ENCODE peak calls at places on chromosome 16, in six cellular contexts. P is IMR-90, W is H1, S is mesenchymal stem cell, G is mesendoderm, K is H9. J is an unnamed sample.

GRCh38 chr16:48117217-48118105 is 38.3 kb downstream of the ABCC12 start:
- DNase-seq in P (no peak), W (peak; percentile 97), S (peak; percentile 58), G (peak; percentile 90), K (peak; percentile 89), J (peak; percentile 84)

GRCh38 chr16:28157768-28158535 is 53.8 kb downstream of the XPO6 start:
- DNase-seq in P (peak; percentile 59), W (no peak), S (peak; percentile 78), G (no peak), K (no peak), J (no peak)

GRCh38 chr16:48276102-48276501 is 28.8 kb upstream of the ABCC11 start:
- DNase-seq in P (peak; percentile 69), W (no peak), S (peak; percentile 26), G (peak; percentile 43), K (no peak), J (no peak)

GRCh38 chr16:48479955-48480354 is 94.7 kb upstream of the SIAH1 start:
- DNase-seq in P (peak; percentile 55), W (no peak), S (peak; percentile 80), G (peak; percentile 23), K (no peak), J (no peak)

GRCh38 chr16:56013962-56014552 is 138.9 kb upstream of the CES5A start:
- DNase-seq in P (peak; percentile 12), W (peak; percentile 91), S (no peak), G (peak; percentile 83), K (peak; percentile 83), J (peak; percentile 72)

GRCh38 chr16:90007015-90007414 is 12.2 kb downstream of the DBNDD1 start:
- DNase-seq in P (no peak), W (no peak), S (no peak), G (no peak), K (no peak), J (no peak)

GRCh38 chr16:56744996-56745640 is 15.2 kb downstream of the NUP93 start:
- DNase-seq in P (no peak), W (no peak), S (no peak), G (peak; percentile 69), K (peak; percentile 34), J (no peak)

GRCh38 chr16:80707686-80708085 is 96.7 kb downstream of the CDYL2 start:
- DNase-seq in P (no peak), W (no peak), S (no peak), G (no peak), K (no peak), J (no peak)

GRCh38 chr16:12501727-12502457 is 301.8 kb downstream of the CPPED1 start:
- DNase-seq in P (no peak), W (no peak), S (no peak), G (no peak), K (no peak), J (no peak)

GRCh38 chr16:839643-840408 is 39.3 kb upstream of the GNG13 start:
- DNase-seq in P (no peak), W (no peak), S (no peak), G (no peak), K (no peak), J (no peak)

GRCh38 chr16:9054460-9054859 is 37.0 kb upstream of the HAPSTR1 start:
- DNase-seq in P (no peak), W (no peak), S (no peak), G (no peak), K (no peak), J (no peak)

GRCh38 chr16:59459811-59460210 is 725.7 kb upstream of the GOT2 start:
- DNase-seq in P (peak; percentile 68), W (no peak), S (peak; percentile 5), G (no peak), K (no peak), J (no peak)

GRCh38 chr16:48542020-48542473 is 67.9 kb downstream of the N4BP1 start:
- DNase-seq in P (peak; percentile 54), W (no peak), S (peak; percentile 64), G (peak; percentile 58), K (no peak), J (no peak)

GRCh38 chr16:50259334-50260205 is 6.8 kb upstream of the ADCY7 start:
- DNase-seq in P (no peak), W (no peak), S (peak; percentile 24), G (no peak), K (no peak), J (peak; percentile 57)

GRCh38 chr16:88678224-88678979 is 7.9 kb downstream of the SNAI3 start:
- DNase-seq in P (no peak), W (no peak), S (no peak), G (no peak), K (peak; percentile 71), J (no peak)

GRCh38 chr16:68235105-68235881 is 634 bp downstream of the ESRP2 start:
- DNase-seq in P (no peak), W (peak; percentile 79), S (no peak), G (peak; percentile 76), K (peak; percentile 64), J (no peak)

GRCh38 chr16:59259074-59259963 is 525.2 kb upstream of the GOT2 start:
- DNase-seq in P (no peak), W (no peak), S (peak; percentile 7), G (no peak), K (no peak), J (no peak)

GRCh38 chr16:57995721-57996405 is 4.6 kb downstream of the ZNF319 start:
- DNase-seq in P (no peak), W (no peak), S (no peak), G (no peak), K (no peak), J (no peak)

GRCh38 chr16:86566601-86566965 is at the start of gene FOXC2:
- DNase-seq in P (peak; percentile 94), W (peak; percentile 96), S (peak; percentile 93), G (peak; percentile 95), K (peak; percentile 92), J (peak; percentile 83)

GRCh38 chr16:23339781-23340180 is 37.7 kb downstream of the SCNN1B start:
- DNase-seq in P (no peak), W (no peak), S (no peak), G (no peak), K (no peak), J (no peak)

GRCh38 chr16:642189-643049 is 791 bp downstream of the MCRIP2 start:
- DNase-seq in P (no peak), W (peak; percentile 73), S (peak; percentile 49), G (peak; percentile 23), K (no peak), J (no peak)

GRCh38 chr16:14608604-14609003 is 21.5 kb downstream of the PARN start:
- DNase-seq in P (no peak), W (no peak), S (no peak), G (no peak), K (no peak), J (no peak)
- H3K9ac ChIP-seq in P (no peak overlapping the region), W (no peak overlapping the region), S (no peak overlapping the region), G (no peak overlapping the region), K (no peak overlapping the region), J (no peak overlapping the region)

GRCh38 chr16:30091474-30092372 is at the start of gene TBX6:
- DNase-seq in P (peak; percentile 81), W (peak; percentile 97), S (peak; percentile 93), G (peak; percentile 96), K (peak; percentile 94), J (peak; percentile 93)

GRCh38 chr16:30092373-30093010 is 768 bp upstream of the TBX6 start:
- DNase-seq in P (peak; percentile 27), W (peak; percentile 92), S (peak; percentile 88), G (peak; percentile 95), K (peak; percentile 94), J (peak; percentile 51)

GRCh38 chr16:30088832-30089624 is 2.7 kb downstream of the TBX6 start:
- DNase-seq in P (no peak), W (no peak), S (no peak), G (peak; percentile 42), K (no peak), J (no peak)

GRCh38 chr16:30088237-30088831 is 3.4 kb downstream of the TBX6 start:
- DNase-seq in P (no peak), W (no peak), S (no peak), G (no peak), K (no peak), J (no peak)

DNA sequence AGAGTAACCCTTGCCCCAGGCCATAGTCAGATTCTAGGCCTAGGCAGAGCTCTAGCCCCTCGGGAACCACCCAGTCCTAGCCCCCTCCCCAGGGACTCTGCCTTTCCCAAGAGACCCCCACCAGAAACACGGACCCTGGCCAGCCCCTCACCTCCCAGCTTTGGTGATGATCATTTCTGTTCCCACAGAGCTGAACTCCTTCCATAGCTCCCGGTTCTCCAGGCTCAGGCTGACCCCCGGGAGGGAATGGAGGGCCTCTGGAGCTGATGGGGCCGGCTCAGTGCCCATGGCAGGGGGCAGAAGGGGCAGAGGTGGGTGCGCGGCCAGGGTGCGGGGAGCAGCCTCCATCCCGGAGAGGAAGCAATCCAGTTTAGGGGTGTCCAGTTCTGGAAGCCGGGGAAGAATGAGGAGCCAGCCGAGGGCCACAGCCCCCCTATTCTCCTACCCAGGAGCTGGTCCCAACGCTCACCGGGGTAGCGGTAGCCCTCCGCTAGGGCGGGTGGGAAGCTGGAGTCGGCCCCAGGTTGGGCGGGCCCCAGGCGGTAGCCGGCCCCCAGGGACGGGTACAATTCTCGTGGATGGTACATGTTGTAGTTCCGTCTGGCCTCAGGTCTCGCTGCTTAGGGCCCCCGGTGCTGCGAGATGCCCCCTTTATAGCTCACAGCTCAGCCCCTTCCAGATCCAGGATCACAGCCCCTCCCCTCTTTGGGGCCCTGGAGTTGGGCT is 954 bp downstream of the TBX6 start:
- DNase-seq in P (no peak), W (no peak), S (no peak), G (no peak), K (no peak), J (no peak)
- H2BK5ac ChIP-seq in P (no peak overlapping the region), W (no peak overlapping the region), S (no peak overlapping the region), G (no peak overlapping the region), K (no peak overlapping the region), J (peak overlapping the region; percentile 78)

GRCh38 chr16:19116711-19117449 is 3.1 kb downstream of the ITPRIPL2 start:
- DNase-seq in P (peak; percentile 34), W (no peak), S (peak; percentile 47), G (no peak), K (no peak), J (no peak)

GRCh38 chr16:19115148-19116021 is 1.6 kb downstream of the ITPRIPL2 start:
- DNase-seq in P (no peak), W (no peak), S (no peak), G (peak; percentile 59), K (no peak), J (no peak)

GRCh38 chr16:19114359-19115147 is 789 bp downstream of the ITPRIPL2 start:
- DNase-seq in P (peak; percentile 68), W (peak; percentile 87), S (peak; percentile 71), G (peak; percentile 85), K (peak; percentile 79), J (peak; percentile 15)

GRCh38 chr16:19110537-19111391 is 3.0 kb upstream of the ITPRIPL2 start:
- DNase-seq in P (no peak), W (no peak), S (no peak), G (no peak), K (no peak), J (no peak)

GRCh38 chr16:19113577-19114358 is at the start of gene ITPRIPL2:
- DNase-seq in P (peak; percentile 85), W (peak; percentile 74), S (peak; percentile 90), G (peak; percentile 88), K (peak; percentile 56), J (peak; percentile 48)
- H3K9ac ChIP-seq in P (peak within 1 kb of the TSS; percentile 84), W (peak within 1 kb of the TSS; percentile 71), S (peak within 1 kb of the TSS; percentile 92), G (peak within 1 kb of the TSS; percentile 80), K (peak within 1 kb of the TSS; percentile 11), J (peak within 1 kb of the TSS; percentile 85)

GRCh38 chr16:75486666-75487313 is 8.5 kb downstream of the CHST6 start:
- DNase-seq in P (no peak), W (no peak), S (no peak), G (no peak), K (no peak), J (no peak)
- H2BK5ac ChIP-seq in P (no peak overlapping the region), W (no peak overlapping the region), S (no peak overlapping the region), G (no peak overlapping the region), K (no peak overlapping the region), J (no peak overlapping the region)

J was measured in neuronal stem cell.